ENCODE peak calls at places on chromosomes 7 and 10, in eight cellular contexts. Y is Peyer's patch, Z is adrenal gland, M is HCT116, V is heart left ventricle, X is NB4, I is A549, R is tibial nerve. W is an unnamed sample.

GRCh38 chr10:29389493-29389892 is 100.6 kb downstream of the LYZL1 start:
- DNase-seq in Y (no peak), Z (no peak), M (no peak), V (no peak), X (no peak), I (no peak), R (no peak), W (no peak)

GRCh38 chr10:72694476-72695369 is 2.8 kb downstream of the MCU start:
- DNase-seq in Y (no peak), Z (no peak), M (no peak), V (peak; percentile 26), X (peak; percentile 78), I (peak; percentile 79), R (no peak), W (peak; percentile 34)

GRCh38 chr7:32200593-32200992 is 130.4 kb upstream of the PDE1C start:
- DNase-seq in Y (no peak), Z (no peak), M (no peak), V (no peak), X (no peak), I (no peak), R (no peak), W (no peak)

GRCh38 chr7:104772405-104772821 is 241.6 kb upstream of the KMT2E start:
- DNase-seq in Y (no peak), Z (no peak), M (no peak), V (no peak), X (no peak), I (no peak), R (no peak), W (no peak)

GRCh38 chr10:17084258-17084657 is 45.4 kb downstream of the CUBN start:
- DNase-seq in Y (no peak), Z (no peak), M (no peak), V (no peak), X (no peak), I (no peak), R (no peak), W (no peak)

GRCh38 chr7:90836937-90837336 is 240.8 kb downstream of the CDK14 start:
- DNase-seq in Y (no peak), Z (no peak), M (no peak), V (no peak), X (no peak), I (no peak), R (no peak), W (no peak)

GRCh38 chr10:49334993-49335972 is 36.3 kb downstream of the C10orf71 start:
- DNase-seq in Y (no peak), Z (no peak), M (no peak), V (no peak), X (peak; percentile 46), I (no peak), R (no peak), W (no peak)

GRCh38 chr7:25852249-25852994 is 299.6 kb upstream of the NFE2L3 start:
- DNase-seq in Y (peak; percentile 68), Z (peak; percentile 25), M (no peak), V (no peak), X (peak; percentile 96), I (no peak), R (no peak), W (no peak)

GRCh38 chr7:84412161-84412969 is 217.8 kb upstream of the SEMA3A start:
- DNase-seq in Y (no peak), Z (no peak), M (peak; percentile 83), V (no peak), X (no peak), I (peak; percentile 89), R (no peak), W (no peak)

GRCh38 chr10:132429281-132430230 is 32.6 kb downstream of the PWWP2B start:
- DNase-seq in Y (no peak), Z (no peak), M (no peak), V (no peak), X (no peak), I (no peak), R (no peak), W (no peak)

GRCh38 chr7:45919231-45919825 is 1.7 kb downstream of the IGFBP3 start:
- DNase-seq in Y (no peak), Z (no peak), M (no peak), V (no peak), X (no peak), I (no peak), R (no peak), W (peak; percentile 12)

GRCh38 chr7:45921381-45921698 is 268 bp upstream of the IGFBP3 start:
- DNase-seq in Y (no peak), Z (no peak), M (no peak), V (no peak), X (no peak), I (no peak), R (no peak), W (peak; percentile 28)

GRCh38 chr7:45921699-45922519 is 837 bp upstream of the IGFBP3 start:
- DNase-seq in Y (peak; percentile 66), Z (peak; percentile 32), M (peak; percentile 44), V (peak; percentile 73), X (peak; percentile 49), I (peak; percentile 85), R (peak; percentile 67), W (peak; percentile 80)

GRCh38 chr7:45919947-45920542 is 1.0 kb downstream of the IGFBP3 start:
- DNase-seq in Y (no peak), Z (no peak), M (no peak), V (no peak), X (no peak), I (no peak), R (no peak), W (peak; percentile 14)

DNA sequence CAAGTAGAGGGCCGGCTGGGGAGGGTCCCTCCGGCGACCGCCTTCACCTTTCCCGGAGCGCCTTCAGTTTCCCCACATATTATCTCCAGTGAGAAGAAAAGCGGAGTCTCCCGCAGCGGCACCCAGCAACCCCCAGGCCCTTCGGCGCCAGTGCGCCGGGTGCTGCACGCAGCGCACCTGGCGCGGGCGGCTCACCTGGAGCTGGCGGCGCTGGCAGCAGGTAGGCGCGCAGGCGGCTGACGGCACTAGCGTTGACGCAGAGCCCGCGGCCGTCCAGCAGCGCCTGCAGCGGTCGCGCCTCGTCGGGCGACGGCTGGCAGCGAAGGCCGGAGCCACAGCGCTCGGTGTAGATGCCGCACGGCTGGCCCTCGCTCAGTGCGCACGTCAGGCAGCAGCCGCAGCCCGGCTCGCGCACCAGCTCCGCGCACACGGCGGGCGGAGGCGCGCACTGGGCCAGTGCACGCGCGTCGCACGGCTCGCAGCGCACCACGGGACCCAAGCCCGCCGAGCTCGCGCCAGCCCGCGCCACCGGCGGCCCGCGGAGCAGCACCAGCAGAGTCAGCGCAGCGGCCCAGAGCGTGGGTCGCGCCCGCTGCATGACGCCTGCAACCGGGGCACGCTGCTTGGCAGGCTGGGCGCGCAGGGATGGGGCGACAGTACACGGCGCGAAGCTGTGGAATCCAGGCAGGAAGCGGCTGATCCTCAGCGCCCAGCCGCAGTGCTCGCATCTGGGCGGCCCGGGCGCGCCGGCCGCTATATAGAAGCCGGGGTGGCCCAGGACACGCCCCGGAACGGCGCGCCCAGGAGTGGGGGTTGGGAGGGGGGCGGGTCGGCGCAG is at the start of gene IGFBP3:
- DNase-seq in Y (peak; percentile 57), Z (peak; percentile 30), M (no peak), V (peak; percentile 45), X (no peak), I (peak; percentile 60), R (no peak), W (peak; percentile 73)
- TF ChIP-seq POLR2A in Y (peak; percentile 19), Z (no peak), M (no peak), V (peak; percentile 41), X (no peak), I (peak; percentile 97), R (no peak), W (no peak)

GRCh38 chr10:624605-625334 is 64.7 kb downstream of the DIP2C start:
- DNase-seq in Y (peak; percentile 64), Z (peak; percentile 92), M (no peak), V (peak; percentile 79), X (peak; percentile 85), I (no peak), R (peak; percentile 55), W (peak; percentile 93)
- H3K4me3 ChIP-seq in Y (no peak overlapping the region), Z (no peak overlapping the region), M (no peak overlapping the region), V (no peak overlapping the region), X (no peak overlapping the region), I (no peak overlapping the region), R (peak overlapping the region; percentile 11), W (no peak overlapping the region)

GRCh38 chr7:23185980-23186379 is 4.1 kb downstream of the NUP42 start:
- DNase-seq in Y (no peak), Z (no peak), M (no peak), V (no peak), X (no peak), I (no peak), R (no peak), W (no peak)

GRCh38 chr7:23196306-23196705 is 14.5 kb downstream of the NUP42 start:
- DNase-seq in Y (no peak), Z (no peak), M (no peak), V (no peak), X (no peak), I (no peak), R (no peak), W (no peak)

DNA sequence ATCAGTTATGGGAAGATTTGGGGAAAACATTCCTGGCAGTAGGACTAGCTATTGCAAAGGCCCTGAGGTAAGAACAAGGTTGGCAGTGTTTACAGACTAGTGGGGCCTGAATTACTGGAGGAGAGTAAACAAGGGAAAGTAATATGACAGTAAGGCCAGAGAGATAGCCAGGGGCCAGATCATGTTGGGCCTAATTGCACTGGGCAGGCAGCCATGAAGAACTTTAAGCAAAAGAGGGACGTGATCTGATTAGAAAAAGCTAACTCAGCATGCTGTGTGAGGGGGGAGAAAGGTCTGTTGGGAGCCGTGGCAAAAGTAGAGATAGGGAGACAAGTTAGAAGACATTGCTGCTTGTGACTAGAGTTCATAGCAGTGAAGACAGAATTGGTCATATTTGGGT is 9.2 kb downstream of the NUP42 start:
- DNase-seq in Y (no peak), Z (no peak), M (no peak), V (no peak), X (no peak), I (no peak), R (no peak), W (no peak)
- TF ChIP-seq POLR2A in Y (no peak), Z (no peak), M (no peak), V (no peak), X (no peak), I (no peak), R (no peak), W (no peak)

DNA sequence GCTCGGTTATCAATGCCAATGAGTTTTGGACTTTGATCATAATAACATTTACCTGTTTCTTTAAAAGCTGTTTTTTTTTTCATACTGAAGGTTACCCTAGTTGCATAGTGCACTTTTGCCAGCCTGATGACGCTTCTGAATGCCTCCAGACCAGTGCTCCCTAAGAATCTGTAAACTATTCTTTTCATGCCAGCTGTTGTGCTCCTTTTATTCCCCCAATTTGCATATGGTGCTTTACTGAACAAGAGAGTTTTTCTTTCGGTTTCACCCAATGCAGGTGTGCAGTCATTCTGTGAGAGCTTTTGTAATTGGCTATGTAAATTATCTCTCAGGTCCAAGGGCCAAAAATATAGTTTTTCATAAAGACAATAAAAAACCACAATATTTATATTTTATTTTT is 48.1 kb upstream of the GLCCI1 start:
- DNase-seq in Y (peak; percentile 56), Z (no peak), M (no peak), V (no peak), X (no peak), I (no peak), R (no peak), W (no peak)
- H3K4me3 ChIP-seq in Y (peak overlapping the region; percentile 37), Z (no peak overlapping the region), M (no peak overlapping the region), V (no peak overlapping the region), X (no peak overlapping the region), I (no peak overlapping the region), R (peak overlapping the region; percentile 27), W (no peak overlapping the region)

DNA sequence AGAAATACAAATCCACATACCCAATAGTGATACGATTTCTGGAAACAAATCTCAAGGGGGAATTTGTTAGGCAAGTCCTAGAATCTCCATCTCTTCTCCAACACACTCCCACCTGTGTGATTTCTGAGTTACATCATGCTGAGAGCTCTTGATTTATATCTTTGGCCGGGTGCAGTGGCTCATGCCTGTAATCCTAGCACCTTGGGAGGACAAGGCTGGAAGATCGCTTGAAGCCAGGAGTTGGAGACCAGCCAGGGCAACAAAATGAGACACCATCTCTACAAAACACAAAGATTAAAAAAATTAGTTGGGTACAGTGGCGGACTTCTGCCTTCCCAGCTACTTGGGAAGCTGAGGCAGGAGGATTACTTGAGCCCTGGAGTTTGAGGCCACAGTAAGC is 1.5 kb upstream of the MTPN start:
- DNase-seq in Y (no peak), Z (no peak), M (no peak), V (no peak), X (no peak), I (no peak), R (no peak), W (no peak)
- TF ChIP-seq POLR2A in Y (no peak), Z (no peak), M (no peak), V (no peak), X (no peak), I (no peak), R (no peak), W (no peak)